ENCODE peak calls at places on chromosome 17, in seven cellular contexts. G, X, T, E, R, M and A are unnamed samples.
A peak's percentile ranks its signal among the peaks of the same experiment; 100 is the strongest.

GRCh38 chr17:29027521-29027920 is 15.4 kb upstream of the PIPOX start:
- DNase-seq in G (no peak), X (no peak), T (no peak), E (no peak), R (no peak), M (no peak), A (no peak)

GRCh38 chr17:82756166-82756565 is 4.3 kb downstream of the TBCD start:
- DNase-seq in G (no peak), X (no peak), T (no peak), E (no peak), R (no peak), M (no peak), A (no peak)

GRCh38 chr17:17900615-17901520 is 64.1 kb upstream of the SREBF1 start:
- DNase-seq in G (no peak), X (peak; percentile 99), T (peak; percentile 83), E (peak; percentile 15), R (no peak), M (no peak), A (no peak)

GRCh38 chr17:35789044-35789443 is 6.4 kb downstream of the MMP28 start:
- DNase-seq in G (no peak), X (no peak), T (no peak), E (no peak), R (no peak), M (no peak), A (no peak)

GRCh38 chr17:65332375-65332774 is 195.2 kb downstream of the RGS9 start:
- DNase-seq in G (no peak), X (peak; percentile 60), T (no peak), E (no peak), R (no peak), M (no peak), A (no peak)

GRCh38 chr17:2856727-2857126 is 60.5 kb downstream of the RAP1GAP2 start:
- DNase-seq in G (no peak), X (no peak), T (no peak), E (no peak), R (no peak), M (no peak), A (no peak)

GRCh38 chr17:73799781-73800627 is 155.8 kb upstream of the SDK2 start:
- DNase-seq in G (no peak), X (no peak), T (no peak), E (no peak), R (no peak), M (no peak), A (no peak)

GRCh38 chr17:44191941-44192496 is 5.2 kb downstream of the TMUB2 start:
- DNase-seq in G (no peak), X (no peak), T (no peak), E (no peak), R (no peak), M (no peak), A (no peak)

GRCh38 chr17:28327031-28327607 is 8.1 kb downstream of the TMEM97 start:
- DNase-seq in G (no peak), X (no peak), T (no peak), E (no peak), R (no peak), M (no peak), A (no peak)

GRCh38 chr17:47806026-47806912 is 15.3 kb downstream of the OSBPL7 start:
- DNase-seq in G (no peak), X (no peak), T (no peak), E (no peak), R (no peak), M (no peak), A (no peak)

GRCh38 chr17:238071-238963 is 56.9 kb upstream of the DOC2B start:
- DNase-seq in G (no peak), X (no peak), T (no peak), E (no peak), R (no peak), M (no peak), A (no peak)

GRCh38 chr17:60159479-60159866 is 9.7 kb downstream of the CA4 start:
- DNase-seq in G (no peak), X (no peak), T (no peak), E (no peak), R (no peak), M (no peak), A (no peak)

GRCh38 chr17:46118969-46119368 is 74.3 kb downstream of the KANSL1 start:
- DNase-seq in G (no peak), X (no peak), T (no peak), E (no peak), R (no peak), M (no peak), A (no peak)